ENCODE peak calls at places on chromosomes 16 and 17, in four cellular contexts. L is stimulated activated CD4-positive, alpha-beta T cell treated with anti-CD3 and anti-CD28 coated beads, Interleukin-15, amount 100 ng/mL, for 24 hours; O is cardiac fibroblast; W is transverse colon. V is an unnamed sample.

GRCh38 chr17:3722716-3723115 is 987 bp upstream of the HASPIN start:
- DNase-seq in O (no peak), L (no peak), W (no peak), V (peak)

GRCh38 chr17:16929281-16929680 is 42.6 kb downstream of the TNFRSF13B start:
- DNase-seq in O (no peak), L (no peak), W (no peak), V (no peak)

GRCh38 chr16:83973581-83974385 is 5.7 kb downstream of the NECAB2 start:
- DNase-seq in L (no peak), O (no peak), W (no peak), V (no peak)

GRCh38 chr16:57481421-57481820 is 4.9 kb downstream of the DOK4 start:
- DNase-seq in W (no peak), L (no peak), O (no peak), V (no peak)

GRCh38 chr16:55250641-55251550 is 73.1 kb upstream of the IRX6 start:
- DNase-seq in L (no peak), O (no peak), W (no peak), V (no peak)

GRCh38 chr16:11977206-11978041 is 890 bp downstream of the SNX29 start:
- DNase-seq in W (peak), L (peak), O (peak), V (peak)

GRCh38 chr16:81405702-81406113 is 38.9 kb upstream of the CMIP start:
- DNase-seq in O (peak), W (no peak), L (no peak), V (peak)

GRCh38 chr16:73066927-73067670 is 19.2 kb upstream of the ZFHX3 start:
- DNase-seq in O (peak), L (no peak), W (peak), V (no peak)

GRCh38 chr16:19704321-19705130 is 13.5 kb downstream of the KNOP1 start:
- DNase-seq in L (no peak), O (peak), W (no peak), V (peak)

GRCh38 chr17:27475070-27475673 is 18.9 kb downstream of the KSR1 start:
- DNase-seq in W (no peak), L (peak), O (no peak), V (peak)

GRCh38 chr16:57815987-57816745 is 13.9 kb upstream of the KIFC3 start:
- DNase-seq in W (peak), L (peak), O (peak), V (peak)

GRCh38 chr17:5870231-5870953 is 199.8 kb upstream of the WSCD1 start:
- DNase-seq in O (no peak), L (no peak), W (no peak), V (no peak)

GRCh38 chr17:83081561-83082201 is 2.3 kb downstream of the METRNL start:
- DNase-seq in W (peak), L (no peak), O (no peak), V (no peak)

GRCh38 chr16:50338371-50339231 is 30.2 kb downstream of the BRD7 start:
- DNase-seq in W (no peak), O (no peak), L (no peak), V (no peak)

GRCh38 chr17:28828294-28829040 is 14.1 kb downstream of the FAM222B start:
- DNase-seq in W (no peak), O (peak), L (no peak), V (peak)

GRCh38 chr17:70086468-70086867 is 11.4 kb downstream of the KCNJ16 start:
- DNase-seq in W (no peak), O (peak), L (no peak), V (no peak)

GRCh38 chr17:77494664-77495435 is 354.1 kb downstream of the SEC14L1 start:
- DNase-seq in L (peak), W (peak), O (peak), V (peak)

GRCh38 chr16:20879175-20880053 is 20.7 kb downstream of the DCUN1D3 start:
- DNase-seq in W (no peak), L (no peak), O (peak), V (peak)

GRCh38 chr17:67582632-67583230 is 135.0 kb upstream of the NOL11 start:
- DNase-seq in W (peak), L (no peak), O (no peak), V (no peak)

GRCh38 chr17:78529871-78530670 is 47.1 kb downstream of the DNAH17 start:
- DNase-seq in L (no peak), O (no peak), W (peak), V (no peak)

GRCh38 chr16:86298166-86299131 is 211.9 kb upstream of the FOXF1 start:
- DNase-seq in L (no peak), W (peak), O (peak), V (peak)

GRCh38 chr17:52389632-52390031 is 231.1 kb upstream of the CA10 start:
- DNase-seq in L (no peak), O (no peak), W (no peak), V (no peak)

GRCh38 chr17:71649986-71650385 is 470.8 kb upstream of the SOX9 start:
- DNase-seq in W (no peak), O (peak), L (no peak), V (no peak)

GRCh38 chr17:80943346-80944145 is 48.1 kb upstream of the CHMP6 start:
- DNase-seq in W (no peak), L (no peak), O (no peak), V (no peak)

GRCh38 chr16:66042341-66042740 is 324.1 kb upstream of the CDH5 start:
- DNase-seq in W (no peak), O (no peak), L (no peak), V (no peak)

GRCh38 chr16:86384263-86384649 is 126.1 kb upstream of the FOXF1 start:
- DNase-seq in L (no peak), O (no peak), W (no peak), V (no peak)

GRCh38 chr17:76688165-76688622 is 22.6 kb downstream of the MXRA7 start:
- DNase-seq in W (no peak), O (no peak), L (no peak), V (peak)

GRCh38 chr16:26524831-26525230 is 541.9 kb upstream of the C16orf82 start:
- DNase-seq in O (no peak), W (no peak), L (no peak), V (no peak)

GRCh38 chr16:70391881-70392481 is 45.3 kb downstream of the DDX19A start:
- DNase-seq in W (no peak), L (no peak), O (peak), V (peak)

V was measured in MCF 10A.